ENCODE peak calls at places on chromosomes 6 and 20, in six cellular contexts. A, V, P, M, F and Z are unnamed samples.

GRCh38 chr20:1477896-1478490 is 11.3 kb upstream of the NSFL1C start:
- DNase-seq in A (no peak), V (no peak), P (no peak), M (no peak), F (no peak), Z (no peak)

GRCh38 chr20:6164421-6165341 is 41.9 kb upstream of the FERMT1 start:
- DNase-seq in A (no peak), V (no peak), P (no peak), M (no peak), F (no peak), Z (no peak)

GRCh38 chr6:7542065-7542877 is 800 bp downstream of the DSP start:
- DNase-seq in A (peak; percentile 34), V (no peak), P (no peak), M (peak; percentile 49), F (no peak), Z (no peak)

GRCh38 chr6:33507261-33507660 is 52.9 kb downstream of the ZBTB9 start:
- DNase-seq in A (no peak), V (no peak), P (no peak), M (no peak), F (no peak), Z (no peak)

GRCh38 chr6:28353981-28354676 is 4.4 kb downstream of the ZKSCAN3 start:
- DNase-seq in A (peak; percentile 82), V (peak; percentile 89), P (no peak), M (peak; percentile 76), F (no peak), Z (peak; percentile 39)

GRCh38 chr6:108874470-108875160 is 26.4 kb downstream of the ARMC2 start:
- DNase-seq in A (peak; percentile 42), V (no peak), P (no peak), M (no peak), F (no peak), Z (no peak)

GRCh38 chr20:55271370-55271769 is 733.9 kb downstream of the CBLN4 start:
- DNase-seq in A (no peak), V (no peak), P (no peak), M (no peak), F (no peak), Z (no peak)

GRCh38 chr6:12490376-12490903 is 200.3 kb downstream of the EDN1 start:
- DNase-seq in A (no peak), V (no peak), P (no peak), M (no peak), F (no peak), Z (no peak)

GRCh38 chr6:63351995-63352586 is 32.3 kb upstream of the LGSN start:
- DNase-seq in A (no peak), V (no peak), P (no peak), M (no peak), F (no peak), Z (no peak)

GRCh38 chr6:79076160-79076559 is 1.9 kb downstream of the PHIP start:
- DNase-seq in A (no peak), V (no peak), P (no peak), M (no peak), F (no peak), Z (no peak)

GRCh38 chr6:28225056-28225834 is at the start of gene ZSCAN9:
- DNase-seq in A (peak; percentile 86), V (peak; percentile 93), P (peak; percentile 66), M (peak; percentile 83), F (peak; percentile 55), Z (peak; percentile 90)

GRCh38 chr20:63206878-63207277 is 9.1 kb downstream of the YTHDF1 start:
- DNase-seq in A (no peak), V (no peak), P (no peak), M (no peak), F (no peak), Z (no peak)

GRCh38 chr6:154438882-154439281 is 71.6 kb downstream of the CNKSR3 start:
- DNase-seq in A (no peak), V (no peak), P (no peak), M (no peak), F (no peak), Z (peak; percentile 27)
- TF ChIP-seq EP300 in A (no peak), V (no peak), P (no peak), M (no peak), F (no peak), Z (no peak)

GRCh38 chr6:27133281-27134227 is 113.9 kb upstream of the PRSS16 start:
- DNase-seq in A (peak; percentile 85), V (peak; percentile 77), P (no peak), M (peak; percentile 72), F (no peak), Z (no peak)
- TF ChIP-seq EP300 in A (no peak), V (no peak), P (no peak), M (no peak), F (no peak), Z (no peak)

DNA sequence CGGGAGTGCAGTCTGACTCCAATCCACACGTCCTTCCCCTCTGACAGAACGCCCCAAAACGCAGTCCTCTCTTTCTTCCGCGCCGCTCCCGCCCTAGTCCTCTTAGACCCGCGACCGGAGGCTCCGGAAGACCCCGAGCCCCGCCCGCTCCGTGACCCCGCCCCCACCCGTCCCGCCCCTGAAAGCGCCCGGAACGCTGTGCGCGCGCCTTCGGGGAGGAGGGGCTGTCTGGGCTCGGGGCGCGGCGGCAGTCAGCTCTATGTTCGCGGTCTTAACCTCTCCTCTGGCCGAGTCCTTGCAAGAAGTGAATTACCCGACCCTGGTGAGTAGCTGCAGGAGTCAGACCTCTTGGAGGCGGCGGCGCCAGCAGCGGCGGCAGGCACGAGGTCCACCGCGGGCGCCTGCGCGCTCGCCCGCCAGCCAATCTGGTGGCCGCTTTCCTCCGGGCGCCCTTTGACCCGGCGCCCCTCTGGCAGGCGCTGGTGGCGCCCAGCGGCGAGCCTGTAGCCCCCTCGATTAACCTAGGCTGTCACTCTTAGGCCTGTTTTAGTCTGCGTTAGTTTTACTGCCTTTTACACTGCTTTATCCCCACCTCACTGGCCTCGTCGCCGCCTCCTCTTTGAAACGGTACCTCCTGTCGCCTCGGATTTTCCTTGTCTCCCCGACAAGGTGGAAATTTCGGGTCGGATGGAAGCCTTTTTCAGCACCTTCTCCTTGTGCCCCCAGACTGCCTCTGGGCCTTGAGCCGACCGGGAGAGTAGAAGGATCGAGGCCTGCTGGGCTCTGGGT is at the start of gene MANEA:
- DNase-seq in A (peak; percentile 81), V (peak; percentile 93), P (peak; percentile 65), M (peak; percentile 77), F (peak; percentile 62), Z (peak; percentile 93)
- TF ChIP-seq EP300 in A (no peak), V (no peak), P (no peak), M (no peak), F (peak; percentile 57), Z (no peak)

GRCh38 chr6:92243315-92243714 is 1176.0 kb downstream of the EPHA7 start:
- DNase-seq in A (no peak), V (no peak), P (no peak), M (no peak), F (no peak), Z (no peak)
- TF ChIP-seq EP300 in A (no peak), V (no peak), P (no peak), M (no peak), F (no peak), Z (no peak)

GRCh38 chr6:133240511-133241087 is 558 bp upstream of the EYA4 start:
- DNase-seq in A (no peak), V (peak; percentile 62), P (no peak), M (no peak), F (no peak), Z (no peak)
- TF ChIP-seq EP300 in A (no peak), V (no peak), P (no peak), M (no peak), F (no peak), Z (no peak)

GRCh38 chr20:23152308-23152892 is 66.3 kb upstream of the CD93 start:
- DNase-seq in A (peak; percentile 49), V (peak; percentile 85), P (no peak), M (peak; percentile 49), F (no peak), Z (peak; percentile 56)
- TF ChIP-seq EP300 in A (peak; percentile 57), V (peak; percentile 20), P (no peak), M (peak; percentile 79), F (peak; percentile 87), Z (peak; percentile 93)

DNA sequence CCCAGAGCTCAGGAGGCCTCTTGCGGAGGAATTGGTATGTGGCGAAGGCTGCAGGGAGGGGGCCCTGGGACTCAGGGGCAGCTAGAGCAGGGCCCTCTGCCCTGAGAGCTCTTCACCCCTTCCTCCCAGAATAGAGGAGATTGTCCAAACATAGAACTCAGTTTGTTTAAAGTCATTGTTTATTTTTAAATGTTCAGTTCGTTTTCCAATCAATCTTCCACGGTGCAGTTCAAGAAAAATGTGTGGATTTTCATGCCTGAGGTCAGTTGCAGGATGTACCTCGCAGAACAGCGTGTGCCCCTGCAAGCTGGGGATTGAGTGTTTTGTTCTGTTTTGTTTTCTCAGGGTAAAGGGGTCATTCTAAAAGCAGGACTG is 37.2 kb downstream of the MGME1 start:
- DNase-seq in A (peak; percentile 5), V (no peak), P (no peak), M (no peak), F (no peak), Z (no peak)
- TF ChIP-seq EP300 in A (peak; percentile 44), V (no peak), P (no peak), M (no peak), F (no peak), Z (no peak)